ENCODE peak calls at places on chromosomes 13 and 19, in ten cellular contexts. G is hypothalamus; M is foreskin fibroblast; N is NCI-H1105; J is cardiac muscle cell; O is A172; D is Calu3; A is HS-5; U is activated T-helper 1 cell treated with anti-CD3 and anti-CD28 coated beads, Interleukin-12 subunit alpha, Interleukin-12 subunit beta, Interleukin-2, Interleukin-4 antibody, amounts not matched to agents 30 ng/mL and 10 ng/mL and 1 ng/mL, durations not matched to agents 14 hours and 24 hours and 36 hours; L is thoracic aorta. Z is an unnamed sample.

GRCh38 chr13:79895416-79895815 is 414.5 kb downstream of the NDFIP2 start:
- DNase-seq in G (no peak), N (no peak), D (no peak), L (no peak), J (no peak), A (no peak), M (no peak), O (no peak), U (no peak), Z (no peak)

GRCh38 chr19:48656840-48657474 is 11.0 kb upstream of the CA11 start:
- DNase-seq in L (no peak), J (no peak), O (peak; percentile 86), D (no peak), N (no peak), G (no peak), M (peak; percentile 93), U (no peak), A (peak; percentile 94), Z (no peak)

GRCh38 chr19:38209152-38209551 is 14.9 kb downstream of the DPF1 start:
- DNase-seq in O (no peak), U (no peak), M (no peak), L (no peak), N (no peak), J (no peak), D (no peak), G (no peak), A (no peak), Z (no peak)

GRCh38 chr13:33051632-33052031 is 35.4 kb downstream of the KL start:
- DNase-seq in L (no peak), O (no peak), G (no peak), M (no peak), U (no peak), D (no peak), A (no peak), N (no peak), J (no peak), Z (peak; percentile 40)

GRCh38 chr19:30070970-30071632 is 129.1 kb downstream of the URI1 start:
- DNase-seq in U (no peak), O (no peak), L (no peak), G (no peak), N (peak; percentile 71), M (no peak), A (no peak), D (no peak), J (no peak), Z (no peak)

GRCh38 chr13:94416454-94417080 is 62.9 kb downstream of the DCT start:
- DNase-seq in J (peak; percentile 82), L (no peak), M (no peak), U (no peak), N (no peak), D (no peak), G (no peak), A (no peak), O (peak; percentile 18), Z (no peak)

GRCh38 chr13:28181413-28181812 is 43.1 kb downstream of the PAN3 start:
- DNase-seq in O (peak; percentile 57), N (no peak), L (no peak), M (peak; percentile 69), A (peak; percentile 29), J (no peak), U (no peak), D (no peak), G (no peak), Z (no peak)

GRCh38 chr13:79492313-79492798 is 11.4 kb downstream of the NDFIP2 start:
- DNase-seq in J (no peak), U (peak; percentile 27), A (no peak), O (no peak), D (no peak), L (no peak), G (no peak), N (no peak), M (no peak), Z (no peak)

GRCh38 chr19:5048727-5049553 is 80.0 kb downstream of the KDM4B start:
- DNase-seq in M (peak; percentile 43), L (peak; percentile 35), D (peak; percentile 24), N (no peak), G (no peak), U (no peak), O (peak; percentile 89), J (no peak), A (no peak), Z (no peak)

GRCh38 chr19:23823952-23824389 is 65.3 kb upstream of the ZNF681 start:
- DNase-seq in L (no peak), U (no peak), M (no peak), D (no peak), O (peak; percentile 3), G (no peak), J (peak; percentile 4), A (no peak), N (no peak), Z (peak; percentile 89)

GRCh38 chr19:41328818-41329220 is 18.8 kb downstream of the CCDC97 start:
- DNase-seq in L (no peak), M (no peak), A (no peak), J (no peak), G (peak; percentile 12), O (no peak), D (no peak), U (no peak), N (no peak), Z (no peak)

GRCh38 chr19:28736528-28736927 is 476.4 kb downstream of the UQCRFS1 start:
- DNase-seq in G (no peak), N (no peak), O (no peak), L (no peak), U (no peak), J (no peak), M (no peak), A (no peak), D (no peak), Z (no peak)